ENCODE peak calls at places on chromosomes 16 and 17, in eight cellular contexts. One of them, this sample, is unnamed. For H3K4me1, the result is how much of the 10 kb centered on the place peaks cover.

GRCh38 chr17:50308666-50309065 is 34.4 kb downstream of the TMEM92 start:
- DNase-seq in heart left ventricle: no peak
- DNase-seq in breast epithelium: no peak
- DNase-seq in stomach: no peak
- DNase-seq in neuronal stem cell: no peak
- DNase-seq in osteoblast: no peak
- DNase-seq in A549: no peak
- DNase-seq in CD4-positive, CD25-positive, alpha-beta regulatory T cell: no peak
- DNase-seq in this sample: no peak

GRCh38 chr17:178292-179065 is 3.0 kb downstream of the DOC2B start:
- DNase-seq in CD4-positive, CD25-positive, alpha-beta regulatory T cell: no peak
- DNase-seq in breast epithelium: no peak
- DNase-seq in A549: no peak
- DNase-seq in neuronal stem cell: no peak
- DNase-seq in heart left ventricle: peak
- DNase-seq in stomach: no peak
- DNase-seq in osteoblast: no peak
- DNase-seq in this sample: no peak

GRCh38 chr17:47703191-47703591 is 9.2 kb downstream of the TBKBP1 start:
- DNase-seq in stomach: no peak
- DNase-seq in CD4-positive, CD25-positive, alpha-beta regulatory T cell: no peak
- DNase-seq in osteoblast: peak
- DNase-seq in heart left ventricle: peak
- DNase-seq in neuronal stem cell: no peak
- DNase-seq in breast epithelium: no peak
- DNase-seq in A549: no peak
- DNase-seq in this sample: peak

GRCh38 chr17:38574712-38575111 is 31.0 kb downstream of the SRCIN1 start:
- DNase-seq in A549: no peak
- DNase-seq in CD4-positive, CD25-positive, alpha-beta regulatory T cell: no peak
- DNase-seq in stomach: no peak
- DNase-seq in heart left ventricle: no peak
- DNase-seq in neuronal stem cell: no peak
- DNase-seq in breast epithelium: no peak
- DNase-seq in osteoblast: no peak
- DNase-seq in this sample: no peak

GRCh38 chr17:17300624-17301568 is 2.3 kb upstream of the NT5M start:
- DNase-seq in breast epithelium: no peak
- DNase-seq in CD4-positive, CD25-positive, alpha-beta regulatory T cell: peak
- DNase-seq in heart left ventricle: peak
- DNase-seq in osteoblast: peak
- DNase-seq in A549: peak
- DNase-seq in stomach: peak
- DNase-seq in neuronal stem cell: peak
- DNase-seq in this sample: peak

GRCh38 chr16:86708431-86708830 is 130.1 kb downstream of the FOXL1 start:
- DNase-seq in breast epithelium: no peak
- DNase-seq in A549: no peak
- DNase-seq in stomach: no peak
- DNase-seq in osteoblast: no peak
- DNase-seq in CD4-positive, CD25-positive, alpha-beta regulatory T cell: no peak
- DNase-seq in neuronal stem cell: no peak
- DNase-seq in heart left ventricle: no peak
- DNase-seq in this sample: no peak

GRCh38 chr17:32007463-32008298 is 498 bp downstream of the LRRC37B start:
- DNase-seq in neuronal stem cell: peak
- DNase-seq in breast epithelium: no peak
- DNase-seq in osteoblast: peak
- DNase-seq in heart left ventricle: no peak
- DNase-seq in CD4-positive, CD25-positive, alpha-beta regulatory T cell: peak
- DNase-seq in A549: peak
- DNase-seq in stomach: no peak
- DNase-seq in this sample: peak

GRCh38 chr16:82071421-82071820 is 36.4 kb downstream of the HSD17B2 start:
- DNase-seq in A549: no peak
- DNase-seq in osteoblast: no peak
- DNase-seq in stomach: no peak
- DNase-seq in CD4-positive, CD25-positive, alpha-beta regulatory T cell: no peak
- DNase-seq in neuronal stem cell: no peak
- DNase-seq in breast epithelium: no peak
- DNase-seq in heart left ventricle: no peak
- DNase-seq in this sample: no peak

GRCh38 chr16:20904507-20905079 is 4.0 kb downstream of the LYRM1 start:
- DNase-seq in heart left ventricle: no peak
- DNase-seq in stomach: peak
- DNase-seq in osteoblast: peak
- DNase-seq in breast epithelium: no peak
- DNase-seq in neuronal stem cell: no peak
- DNase-seq in CD4-positive, CD25-positive, alpha-beta regulatory T cell: no peak
- DNase-seq in A549: no peak
- DNase-seq in this sample: no peak

GRCh38 chr17:10171581-10171981 is 26.8 kb downstream of the GAS7 start:
- DNase-seq in stomach: no peak
- DNase-seq in neuronal stem cell: no peak
- DNase-seq in A549: no peak
- DNase-seq in osteoblast: no peak
- DNase-seq in heart left ventricle: no peak
- DNase-seq in CD4-positive, CD25-positive, alpha-beta regulatory T cell: no peak
- DNase-seq in breast epithelium: no peak
- DNase-seq in this sample: no peak

GRCh38 chr17:49194297-49194607 is 16.1 kb downstream of the GNGT2 start:
- DNase-seq in A549: no peak
- DNase-seq in breast epithelium: no peak
- DNase-seq in stomach: no peak
- DNase-seq in CD4-positive, CD25-positive, alpha-beta regulatory T cell: no peak
- DNase-seq in neuronal stem cell: no peak
- DNase-seq in heart left ventricle: no peak
- DNase-seq in osteoblast: no peak
- DNase-seq in this sample: no peak

GRCh38 chr16:48393843-48394703 is 8.9 kb upstream of the SIAH1 start:
- DNase-seq in A549: no peak
- DNase-seq in breast epithelium: no peak
- DNase-seq in stomach: no peak
- DNase-seq in CD4-positive, CD25-positive, alpha-beta regulatory T cell: no peak
- DNase-seq in osteoblast: peak
- DNase-seq in heart left ventricle: no peak
- DNase-seq in neuronal stem cell: no peak
- DNase-seq in this sample: no peak

GRCh38 chr16:51524555-51525373 is 373.7 kb upstream of the SALL1 start:
- DNase-seq in osteoblast: no peak
- DNase-seq in neuronal stem cell: no peak
- DNase-seq in breast epithelium: no peak
- DNase-seq in CD4-positive, CD25-positive, alpha-beta regulatory T cell: no peak
- DNase-seq in stomach: no peak
- DNase-seq in heart left ventricle: no peak
- DNase-seq in A549: peak
- DNase-seq in this sample: no peak

GRCh38 chr16:24988593-24989338 is 26.4 kb downstream of the ARHGAP17 start:
- DNase-seq in breast epithelium: peak
- DNase-seq in heart left ventricle: no peak
- DNase-seq in osteoblast: no peak
- DNase-seq in A549: peak
- DNase-seq in stomach: peak
- DNase-seq in CD4-positive, CD25-positive, alpha-beta regulatory T cell: no peak
- DNase-seq in neuronal stem cell: no peak
- DNase-seq in this sample: no peak

GRCh38 chr16:75550211-75550662 is 5.8 kb downstream of the TMEM231 start:
- DNase-seq in stomach: peak
- DNase-seq in breast epithelium: no peak
- DNase-seq in neuronal stem cell: no peak
- DNase-seq in A549: peak
- DNase-seq in CD4-positive, CD25-positive, alpha-beta regulatory T cell: no peak
- DNase-seq in heart left ventricle: no peak
- DNase-seq in osteoblast: no peak
- DNase-seq in this sample: peak

GRCh38 chr16:22789281-22789945 is 24.5 kb upstream of the HS3ST2 start:
- DNase-seq in A549: no peak
- DNase-seq in breast epithelium: no peak
- DNase-seq in stomach: no peak
- DNase-seq in neuronal stem cell: no peak
- DNase-seq in osteoblast: no peak
- DNase-seq in CD4-positive, CD25-positive, alpha-beta regulatory T cell: no peak
- DNase-seq in heart left ventricle: no peak
- DNase-seq in this sample: no peak

GRCh38 chr16:12800751-12801308 is 2.9 kb downstream of the CPPED1 start:
- DNase-seq in heart left ventricle: no peak
- DNase-seq in breast epithelium: no peak
- DNase-seq in osteoblast: peak
- DNase-seq in CD4-positive, CD25-positive, alpha-beta regulatory T cell: no peak
- DNase-seq in neuronal stem cell: no peak
- DNase-seq in stomach: no peak
- DNase-seq in A549: no peak
- DNase-seq in this sample: no peak

GRCh38 chr17:73549841-73550430 is 94.3 kb downstream of the SDK2 start:
- DNase-seq in breast epithelium: no peak
- DNase-seq in heart left ventricle: no peak
- DNase-seq in neuronal stem cell: no peak
- DNase-seq in stomach: no peak
- DNase-seq in osteoblast: no peak
- DNase-seq in CD4-positive, CD25-positive, alpha-beta regulatory T cell: no peak
- DNase-seq in A549: no peak
- DNase-seq in this sample: no peak

GRCh38 chr16:72924918-72925630 is 122.9 kb downstream of the ZFHX3 start:
- DNase-seq in neuronal stem cell: no peak
- DNase-seq in A549: no peak
- DNase-seq in heart left ventricle: no peak
- DNase-seq in stomach: peak
- DNase-seq in osteoblast: no peak
- DNase-seq in CD4-positive, CD25-positive, alpha-beta regulatory T cell: no peak
- DNase-seq in breast epithelium: peak
- DNase-seq in this sample: no peak

GRCh38 chr16:88781140-88782077 is 3.6 kb downstream of the PIEZO1 start:
- DNase-seq in osteoblast: peak
- DNase-seq in CD4-positive, CD25-positive, alpha-beta regulatory T cell: peak
- DNase-seq in neuronal stem cell: no peak
- DNase-seq in heart left ventricle: no peak
- DNase-seq in breast epithelium: no peak
- DNase-seq in A549: no peak
- DNase-seq in stomach: no peak
- DNase-seq in this sample: peak

GRCh38 chr16:1991588-1992474 is 2.1 kb downstream of the SYNGR3 start:
- DNase-seq in CD4-positive, CD25-positive, alpha-beta regulatory T cell: peak
- DNase-seq in A549: peak
- DNase-seq in osteoblast: peak
- DNase-seq in neuronal stem cell: peak
- DNase-seq in breast epithelium: peak
- DNase-seq in stomach: peak
- DNase-seq in heart left ventricle: peak
- DNase-seq in this sample: peak

GRCh38 chr17:30921544-30922196 is at the start of gene ADAP2:
- DNase-seq in osteoblast: peak
- DNase-seq in CD4-positive, CD25-positive, alpha-beta regulatory T cell: no peak
- DNase-seq in A549: peak
- DNase-seq in stomach: peak
- DNase-seq in neuronal stem cell: no peak
- DNase-seq in breast epithelium: no peak
- DNase-seq in heart left ventricle: peak
- DNase-seq in this sample: no peak
- H3K4me3 ChIP-seq in osteoblast: peak
- H3K4me3 ChIP-seq in CD4-positive, CD25-positive, alpha-beta regulatory T cell: no peak
- H3K4me3 ChIP-seq in A549: peak
- H3K4me3 ChIP-seq in stomach: peak
- H3K4me3 ChIP-seq in neuronal stem cell: peak
- H3K4me3 ChIP-seq in breast epithelium: peak
- H3K4me3 ChIP-seq in heart left ventricle: peak
- H3K4me3 ChIP-seq in this sample: no peak

DNA sequence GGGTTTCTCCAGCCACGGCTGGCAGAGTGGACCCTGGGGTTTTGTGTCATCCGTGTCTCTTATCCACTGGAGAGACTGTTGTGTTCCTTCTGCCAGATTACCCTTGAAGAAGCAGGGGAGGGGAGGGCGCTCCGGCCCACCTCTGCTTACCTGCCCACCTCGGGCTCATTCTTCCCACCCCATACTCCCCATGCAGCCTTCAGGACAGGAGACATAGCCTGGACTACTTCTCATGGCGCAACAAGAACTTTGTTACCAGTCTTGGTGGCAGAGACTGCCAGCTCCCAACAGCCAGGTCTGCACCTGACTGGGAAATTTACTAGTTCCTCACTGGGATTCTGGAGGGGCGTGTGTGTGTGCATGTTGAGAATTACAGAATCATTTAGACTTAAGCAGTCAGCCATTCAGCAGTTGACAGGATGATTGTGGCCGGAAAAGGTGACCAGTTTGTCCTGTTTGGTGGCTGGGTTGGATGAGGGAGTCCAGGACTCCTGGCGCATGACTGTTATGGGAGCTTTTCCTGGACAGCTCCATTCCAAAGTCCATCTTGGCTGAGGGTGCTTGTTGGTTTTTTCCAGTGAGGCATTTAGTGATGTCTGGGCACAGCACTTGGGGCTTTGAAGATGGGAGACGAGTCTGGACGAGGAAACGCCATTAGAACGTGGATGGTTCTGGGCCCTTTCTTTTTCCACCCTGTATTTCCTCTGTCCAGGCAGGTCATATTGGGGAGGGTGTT is 8.7 kb downstream of the GSE1 start:
- DNase-seq in CD4-positive, CD25-positive, alpha-beta regulatory T cell: no peak
- DNase-seq in osteoblast: no peak
- DNase-seq in neuronal stem cell: no peak
- DNase-seq in stomach: peak
- DNase-seq in breast epithelium: no peak
- DNase-seq in heart left ventricle: no peak
- DNase-seq in A549: peak
- DNase-seq in this sample: no peak
- H3K27ac ChIP-seq in CD4-positive, CD25-positive, alpha-beta regulatory T cell: no peak
- H3K27ac ChIP-seq in osteoblast: no peak
- H3K27ac ChIP-seq in neuronal stem cell: no peak
- H3K27ac ChIP-seq in stomach: peak
- H3K27ac ChIP-seq in breast epithelium: peak
- H3K27ac ChIP-seq in heart left ventricle: no peak
- H3K27ac ChIP-seq in A549: no peak
- H3K27ac ChIP-seq in this sample: no peak

DNA sequence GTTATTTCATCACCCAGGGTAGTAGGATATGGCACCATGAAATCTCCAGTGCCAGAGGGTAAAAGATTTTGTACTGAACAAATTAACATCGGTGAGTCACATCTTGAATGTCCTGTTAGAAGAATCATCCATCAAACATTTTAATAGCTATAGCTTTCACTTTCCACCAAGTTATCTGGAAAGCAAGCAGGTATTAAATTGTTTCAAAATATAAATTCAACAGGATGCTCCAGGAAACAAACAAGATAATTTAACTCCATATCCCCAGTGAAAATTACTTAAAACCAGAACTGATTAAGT is 2.4 kb downstream of the VEZF1 start:
- DNase-seq in CD4-positive, CD25-positive, alpha-beta regulatory T cell: no peak
- DNase-seq in heart left ventricle: no peak
- DNase-seq in neuronal stem cell: no peak
- DNase-seq in breast epithelium: no peak
- DNase-seq in A549: peak
- DNase-seq in osteoblast: peak
- DNase-seq in stomach: no peak
- DNase-seq in this sample: no peak
- H3K4me1 ChIP-seq in CD4-positive, CD25-positive, alpha-beta regulatory T cell: half or more
- H3K4me1 ChIP-seq in heart left ventricle: half or more
- H3K4me1 ChIP-seq in neuronal stem cell: half or more
- H3K4me1 ChIP-seq in breast epithelium: under half
- H3K4me1 ChIP-seq in A549: half or more
- H3K4me1 ChIP-seq in osteoblast: half or more
- H3K4me1 ChIP-seq in stomach: under half
- H3K4me1 ChIP-seq in this sample: half or more

GRCh38 chr17:82329683-82330321 is 3.8 kb downstream of the SECTM1 start:
- DNase-seq in A549: no peak
- DNase-seq in neuronal stem cell: no peak
- DNase-seq in stomach: no peak
- DNase-seq in CD4-positive, CD25-positive, alpha-beta regulatory T cell: no peak
- DNase-seq in heart left ventricle: no peak
- DNase-seq in breast epithelium: no peak
- DNase-seq in osteoblast: peak
- DNase-seq in this sample: peak
- H3K4me3 ChIP-seq in A549: no peak
- H3K4me3 ChIP-seq in neuronal stem cell: no peak
- H3K4me3 ChIP-seq in stomach: no peak
- H3K4me3 ChIP-seq in CD4-positive, CD25-positive, alpha-beta regulatory T cell: no peak
- H3K4me3 ChIP-seq in heart left ventricle: no peak
- H3K4me3 ChIP-seq in breast epithelium: no peak
- H3K4me3 ChIP-seq in osteoblast: no peak
- H3K4me3 ChIP-seq in this sample: no peak